ENCODE peak calls at places on chromosomes 6 and 20, in six cellular contexts. Z, W, X, J, M and U are unnamed samples.
A peak's percentile ranks its signal among the peaks of the same experiment; 100 is the strongest.

GRCh38 chr6:154039231-154039842 is at the start of gene OPRM1:
- DNase-seq in Z (peak; percentile 7), W (peak; percentile 83), X (peak; percentile 7), J (peak; percentile 38), M (no peak), U (peak; percentile 49)

GRCh38 chr6:53411451-53411850 is 62.7 kb upstream of the ELOVL5 start:
- DNase-seq in Z (no peak), W (no peak), X (peak; percentile 61), J (no peak), M (no peak), U (no peak)

GRCh38 chr6:16432075-16433032 is 194.0 kb downstream of the GMPR start:
- DNase-seq in Z (no peak), W (no peak), X (no peak), J (no peak), M (no peak), U (no peak)

GRCh38 chr20:10487354-10488115 is 52.4 kb downstream of the SLX4IP start:
- DNase-seq in Z (no peak), W (no peak), X (peak; percentile 26), J (no peak), M (no peak), U (no peak)

GRCh38 chr6:28003661-28004060 is 46.6 kb downstream of the OR2B6 start:
- DNase-seq in Z (no peak), W (no peak), X (no peak), J (no peak), M (peak; percentile 10), U (no peak)

GRCh38 chr6:85192596-85192995 is 257.3 kb upstream of the NT5E start:
- DNase-seq in Z (no peak), W (no peak), X (no peak), J (no peak), M (no peak), U (no peak)

GRCh38 chr20:56974499-56975250 is 291.8 kb downstream of the BMP7 start:
- DNase-seq in Z (no peak), W (peak; percentile 70), X (no peak), J (peak; percentile 40), M (no peak), U (peak; percentile 81)

GRCh38 chr6:6923605-6924004 is 184.2 kb upstream of the RREB1 start:
- DNase-seq in Z (no peak), W (no peak), X (no peak), J (no peak), M (no peak), U (no peak)

GRCh38 chr6:16684195-16684689 is 77.0 kb downstream of the ATXN1 start:
- DNase-seq in Z (no peak), W (no peak), X (no peak), J (no peak), M (no peak), U (no peak)

GRCh38 chr6:45586216-45587171 is 208.8 kb upstream of the SUPT3H start:
- DNase-seq in Z (peak; percentile 59), W (no peak), X (no peak), J (no peak), M (peak; percentile 91), U (no peak)

GRCh38 chr20:19181552-19181951 is 30.9 kb upstream of the SLC24A3 start:
- DNase-seq in Z (no peak), W (no peak), X (no peak), J (no peak), M (no peak), U (no peak)

GRCh38 chr6:166417285-166417691 is 34.5 kb upstream of the MPC1 start:
- DNase-seq in Z (peak; percentile 56), W (no peak), X (no peak), J (no peak), M (no peak), U (peak; percentile 45)

GRCh38 chr6:12528581-12529363 is 187.8 kb upstream of the PHACTR1 start:
- DNase-seq in Z (no peak), W (no peak), X (no peak), J (no peak), M (no peak), U (no peak)

GRCh38 chr20:6562111-6562510 is 205.4 kb upstream of the BMP2 start:
- DNase-seq in Z (no peak), W (no peak), X (peak; percentile 38), J (no peak), M (peak; percentile 57), U (no peak)

GRCh38 chr20:49724637-49725606 is 11.2 kb upstream of the B4GALT5 start:
- DNase-seq in Z (peak; percentile 6), W (no peak), X (peak; percentile 69), J (no peak), M (no peak), U (no peak)

GRCh38 chr20:35731469-35731788 is 10.6 kb downstream of the RBM39 start:
- DNase-seq in Z (no peak), W (no peak), X (no peak), J (no peak), M (no peak), U (no peak)

GRCh38 chr6:30206799-30207618 is 6.2 kb downstream of the TRIM26 start:
- DNase-seq in Z (no peak), W (no peak), X (no peak), J (no peak), M (no peak), U (no peak)

GRCh38 chr6:37826188-37826587 is 6.7 kb downstream of the ZFAND3 start:
- DNase-seq in Z (no peak), W (no peak), X (no peak), J (no peak), M (no peak), U (no peak)

GRCh38 chr6:37696220-37696840 is 1.4 kb downstream of the MDGA1 start:
- DNase-seq in Z (peak; percentile 8), W (peak; percentile 18), X (no peak), J (peak; percentile 39), M (no peak), U (peak; percentile 49)

GRCh38 chr20:51972031-51972430 is 169.7 kb upstream of the SALL4 start:
- DNase-seq in Z (no peak), W (no peak), X (no peak), J (no peak), M (no peak), U (no peak)

GRCh38 chr6:116370717-116371383 is at the start of gene DSE:
- DNase-seq in Z (peak; percentile 42), W (peak; percentile 54), X (no peak), J (peak; percentile 85), M (no peak), U (peak; percentile 69)

GRCh38 chr20:31515775-31516107 is 1.5 kb downstream of the HM13 start:
- DNase-seq in Z (no peak), W (no peak), X (no peak), J (no peak), M (no peak), U (no peak)

GRCh38 chr20:62003567-62004405 is 61.9 kb downstream of the TAF4 start:
- DNase-seq in Z (no peak), W (no peak), X (no peak), J (no peak), M (no peak), U (no peak)

GRCh38 chr20:15919118-15919517 is 654.1 kb downstream of the KIF16B start:
- DNase-seq in Z (no peak), W (no peak), X (no peak), J (no peak), M (no peak), U (no peak)

GRCh38 chr6:14292119-14292518 is 174.5 kb downstream of the CD83 start:
- DNase-seq in Z (no peak), W (no peak), X (no peak), J (no peak), M (no peak), U (no peak)

GRCh38 chr6:20744911-20745557 is 210.8 kb downstream of the CDKAL1 start:
- DNase-seq in Z (no peak), W (no peak), X (no peak), J (no peak), M (no peak), U (no peak)

GRCh38 chr6:49462599-49462926 is 490 bp downstream of the MMUT start:
- DNase-seq in Z (no peak), W (no peak), X (no peak), J (no peak), M (no peak), U (no peak)

GRCh38 chr20:17680836-17681740 is 954 bp downstream of the RRBP1 start:
- DNase-seq in Z (peak; percentile 71), W (peak; percentile 82), X (no peak), J (peak; percentile 91), M (peak; percentile 23), U (peak; percentile 89)
- TF ChIP-seq CTCF in Z (peak; percentile 30), W (peak; percentile 73), X (peak; percentile 41), J (peak; percentile 85), M (peak; percentile 76), U (peak; percentile 60)

GRCh38 chr20:4896971-4897497 is 104.3 kb downstream of the SLC23A2 start:
- DNase-seq in Z (no peak), W (no peak), X (no peak), J (peak; percentile 29), M (no peak), U (peak; percentile 36)
- TF ChIP-seq CTCF in Z (no peak), W (peak; percentile 20), X (no peak), J (peak; percentile 13), M (peak; percentile 8), U (no peak)

DNA sequence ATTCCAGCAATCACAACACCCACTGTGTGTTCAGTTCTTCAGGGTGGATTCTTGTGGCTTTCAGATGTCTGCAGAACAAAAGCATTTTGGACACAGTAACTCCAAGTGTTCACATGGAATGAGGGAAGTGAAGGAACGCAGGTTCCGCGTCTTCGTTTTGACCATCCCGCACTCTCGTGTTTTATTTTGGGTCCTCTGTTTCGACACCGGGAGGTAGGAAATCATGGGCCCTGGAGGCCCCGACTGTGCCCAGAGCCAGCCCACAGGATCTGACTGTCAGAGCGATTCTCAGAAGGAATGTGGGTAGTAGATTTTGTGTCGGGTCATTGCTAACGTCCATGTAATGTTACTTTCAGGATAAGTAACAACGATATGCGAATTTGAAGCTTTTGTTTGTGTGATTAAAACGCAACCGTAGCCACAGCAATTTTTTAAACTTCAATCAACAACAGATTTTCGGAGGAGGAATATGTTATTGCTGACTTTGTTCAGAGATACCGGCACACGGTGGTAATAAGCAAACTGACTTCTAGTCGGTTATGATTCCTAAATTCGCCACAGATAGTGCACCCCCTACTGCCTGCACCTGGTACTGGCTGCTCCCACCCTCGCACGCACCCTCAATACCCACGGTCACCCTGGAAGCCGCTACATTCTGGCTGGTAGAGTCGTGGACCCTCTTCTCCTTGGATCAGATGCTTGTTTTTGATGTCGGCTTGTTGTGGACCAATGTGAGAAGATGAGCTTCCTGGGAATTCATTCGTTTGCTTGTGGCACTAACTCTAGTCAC is 10.5 kb downstream of the NPEPL1 start:
- DNase-seq in Z (no peak), W (no peak), X (no peak), J (no peak), M (no peak), U (no peak)
- TF ChIP-seq CTCF in Z (peak; percentile 19), W (no peak), X (peak; percentile 22), J (no peak), M (no peak), U (peak; percentile 37)

GRCh38 chr20:59993736-59994484 is 35.7 kb downstream of the CDH26 start:
- DNase-seq in Z (no peak), W (no peak), X (no peak), J (no peak), M (no peak), U (no peak)

GRCh38 chr20:59994697-59995122 is 36.5 kb downstream of the CDH26 start:
- DNase-seq in Z (no peak), W (no peak), X (no peak), J (no peak), M (peak; percentile 91), U (no peak)

GRCh38 chr20:59988141-59988540 is 29.9 kb downstream of the CDH26 start:
- DNase-seq in Z (no peak), W (no peak), X (peak; percentile 63), J (no peak), M (no peak), U (no peak)

GRCh38 chr20:59996112-59996511 is 37.9 kb downstream of the CDH26 start:
- DNase-seq in Z (no peak), W (no peak), X (no peak), J (no peak), M (no peak), U (no peak)

GRCh38 chr20:59992531-59992930 is 34.3 kb downstream of the CDH26 start:
- DNase-seq in Z (no peak), W (no peak), X (no peak), J (no peak), M (no peak), U (no peak)
- TF ChIP-seq CTCF in Z (no peak), W (no peak), X (no peak), J (no peak), M (peak; percentile 66), U (no peak)